ENCODE peak calls at places on chromosomes 3 and 15, in six cellular contexts. J is tibial artery, P is substantia nigra, Z is MM.1S, F is HCT116, B is dorsolateral prefrontal cortex. U is an unnamed sample.

GRCh38 chr15:63466378-63467192 is 37.8 kb upstream of the USP3 start:
- DNase-seq in J (no peak), P (no peak), Z (peak; percentile 81), F (peak; percentile 74), B (no peak), U (no peak)

GRCh38 chr3:197224034-197224444 is 74.4 kb downstream of the DLG1 start:
- DNase-seq in J (no peak), P (no peak), Z (peak; percentile 76), F (peak; percentile 32), B (no peak), U (no peak)

GRCh38 chr3:60703956-60704736 is 547.1 kb downstream of the FHIT start:
- DNase-seq in J (no peak), P (no peak), Z (no peak), F (no peak), B (no peak), U (no peak)

GRCh38 chr15:90558182-90558581 is 28.5 kb downstream of the CRTC3 start:
- DNase-seq in J (peak; percentile 71), P (no peak), Z (no peak), F (no peak), B (no peak), U (no peak)

GRCh38 chr15:66931768-66932633 is 133.4 kb upstream of the SMAD3 start:
- DNase-seq in J (peak; percentile 19), P (no peak), Z (no peak), F (peak; percentile 52), B (no peak), U (no peak)

GRCh38 chr3:3625461-3626271 is 173.6 kb upstream of the LRRN1 start:
- DNase-seq in J (no peak), P (no peak), Z (no peak), F (no peak), B (no peak), U (no peak)

GRCh38 chr3:130378677-130379191 is 33.3 kb downstream of the COL6A5 start:
- DNase-seq in J (no peak), P (no peak), Z (no peak), F (no peak), B (no peak), U (no peak)

GRCh38 chr3:171284308-171285075 is 175.7 kb downstream of the TNIK start:
- DNase-seq in J (peak; percentile 80), P (no peak), Z (no peak), F (peak; percentile 51), B (no peak), U (no peak)

GRCh38 chr15:44711089-44711355 is at the start of gene PATL2:
- DNase-seq in J (no peak), P (no peak), Z (no peak), F (no peak), B (no peak), U (no peak)

GRCh38 chr15:59315914-59316428 is 56.7 kb downstream of the MYO1E start:
- DNase-seq in J (no peak), P (no peak), Z (no peak), F (no peak), B (no peak), U (no peak)

GRCh38 chr3:140423146-140423545 is 254.7 kb upstream of the TRIM42 start:
- DNase-seq in J (no peak), P (no peak), Z (no peak), F (no peak), B (no peak), U (no peak)

GRCh38 chr3:14847613-14848541 is 29.1 kb downstream of the FGD5 start:
- DNase-seq in J (peak; percentile 60), P (no peak), Z (no peak), F (peak; percentile 15), B (no peak), U (peak; percentile 73)

GRCh38 chr3:31165399-31165860 is 271.0 kb upstream of the GADL1 start:
- DNase-seq in J (no peak), P (no peak), Z (no peak), F (no peak), B (no peak), U (no peak)

GRCh38 chr3:114213262-114213668 is 24.1 kb downstream of the ZNF80 start:
- DNase-seq in J (no peak), P (no peak), Z (no peak), F (no peak), B (no peak), U (no peak)

DNA sequence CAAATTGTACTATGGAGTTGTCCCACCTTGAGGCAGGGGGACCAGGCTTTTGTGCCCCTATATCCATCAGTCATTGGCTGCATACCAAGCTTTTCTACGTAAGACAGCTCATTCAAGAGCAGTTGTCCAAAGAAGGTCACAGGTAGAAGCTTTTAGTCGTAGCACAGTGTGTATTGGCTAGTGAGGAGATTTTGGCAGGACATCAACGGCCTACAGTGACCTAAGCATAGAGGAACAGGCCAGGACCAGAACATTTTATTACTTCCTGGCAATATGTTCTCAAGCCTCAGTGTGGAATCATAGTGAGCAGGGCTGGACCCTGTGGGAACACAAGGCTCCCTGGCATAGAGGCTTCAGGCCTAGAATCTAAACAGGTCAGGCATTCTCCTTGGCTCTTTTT is 105.4 kb upstream of the ANKRD28 start:
- DNase-seq in J (peak; percentile 79), P (no peak), Z (no peak), F (no peak), B (no peak), U (peak; percentile 46)
- H3K27ac ChIP-seq in J (peak overlapping the region; percentile 81), P (no peak overlapping the region), Z (no peak overlapping the region), F (no peak overlapping the region), B (no peak overlapping the region), U (peak overlapping the region; percentile 91)

GRCh38 chr3:48406443-48407431 is 23.1 kb downstream of the PLXNB1 start:
- DNase-seq in J (peak; percentile 19), P (no peak), Z (no peak), F (no peak), B (peak; percentile 1), U (no peak)
- H3K27ac ChIP-seq in J (peak overlapping the region; percentile 84), P (no peak overlapping the region), Z (no peak overlapping the region), F (no peak overlapping the region), B (no peak overlapping the region), U (no peak overlapping the region)

GRCh38 chr3:65857327-65857726 is 181.4 kb downstream of the MAGI1 start:
- DNase-seq in J (no peak), P (no peak), Z (no peak), F (no peak), B (no peak), U (no peak)

GRCh38 chr3:65856907-65857306 is 181.8 kb downstream of the MAGI1 start:
- DNase-seq in J (no peak), P (no peak), Z (no peak), F (no peak), B (no peak), U (no peak)

GRCh38 chr3:65864357-65864904 is 174.3 kb downstream of the MAGI1 start:
- DNase-seq in J (no peak), P (no peak), Z (no peak), F (no peak), B (no peak), U (no peak)

GRCh38 chr3:65858749-65859148 is 180.0 kb downstream of the MAGI1 start:
- DNase-seq in J (no peak), P (no peak), Z (no peak), F (no peak), B (no peak), U (no peak)

DNA sequence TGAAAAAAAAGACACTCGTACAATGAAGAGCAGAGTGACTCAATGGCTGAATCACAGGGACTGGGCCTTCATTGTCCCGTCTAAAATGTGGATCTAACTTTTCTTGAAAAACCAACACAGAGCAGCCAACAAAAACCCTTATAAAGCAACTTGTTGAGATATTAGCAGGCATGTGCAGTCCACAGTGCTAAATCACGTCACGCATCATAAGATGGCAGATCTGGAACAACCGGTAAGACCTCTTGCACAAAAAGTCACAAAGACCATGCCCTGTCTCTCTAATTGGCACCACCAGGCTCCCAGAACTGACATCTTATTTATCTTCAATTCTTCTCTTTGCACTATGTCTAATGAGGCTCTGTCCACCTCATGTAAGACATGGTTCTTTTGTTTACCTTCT is 177.0 kb downstream of the MAGI1 start:
- DNase-seq in J (no peak), P (no peak), Z (no peak), F (no peak), B (no peak), U (no peak)
- H3K27ac ChIP-seq in J (no peak overlapping the region), P (no peak overlapping the region), Z (no peak overlapping the region), F (no peak overlapping the region), B (no peak overlapping the region), U (no peak overlapping the region)

GRCh38 chr15:85402195-85402921 is 22.0 kb downstream of the AKAP13 start:
- DNase-seq in J (no peak), P (no peak), Z (no peak), F (no peak), B (no peak), U (no peak)

GRCh38 chr15:85399627-85400026 is 19.2 kb downstream of the AKAP13 start:
- DNase-seq in J (no peak), P (no peak), Z (no peak), F (no peak), B (no peak), U (no peak)

GRCh38 chr15:85398822-85399221 is 18.4 kb downstream of the AKAP13 start:
- DNase-seq in J (no peak), P (no peak), Z (no peak), F (no peak), B (no peak), U (no peak)

GRCh38 chr15:85403745-85404144 is 23.3 kb downstream of the AKAP13 start:
- DNase-seq in J (peak; percentile 59), P (no peak), Z (no peak), F (no peak), B (no peak), U (no peak)

DNA sequence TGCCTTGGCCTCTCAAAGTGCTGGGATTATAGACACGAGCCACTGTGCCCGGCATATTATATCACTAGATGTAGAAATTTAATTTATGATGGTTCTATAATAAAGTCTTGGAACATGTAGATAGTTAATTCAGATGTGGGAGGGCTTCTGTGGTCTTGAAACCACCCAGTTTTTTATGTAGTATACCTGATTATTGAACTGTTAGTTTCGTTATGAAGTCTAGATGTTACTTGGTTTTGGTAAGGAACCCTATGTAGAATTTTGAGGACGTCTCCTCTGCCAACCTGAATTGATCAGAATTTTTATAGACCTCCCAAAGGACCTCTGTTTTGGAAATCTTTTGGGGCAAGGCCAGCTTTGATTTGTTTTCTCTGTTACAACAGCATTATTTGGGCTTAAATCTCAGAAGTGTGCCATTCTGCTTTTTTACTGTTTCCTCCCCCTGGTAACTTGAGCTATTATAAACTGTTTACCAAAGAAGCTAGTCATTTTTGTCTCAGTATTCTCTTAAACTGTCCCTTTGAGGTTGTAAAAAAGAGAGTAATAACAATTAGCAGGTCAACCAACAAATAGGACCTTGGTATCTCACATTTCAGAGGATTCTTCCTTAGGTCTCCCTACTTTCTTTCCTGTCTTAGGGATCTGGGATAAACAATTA is 20.8 kb downstream of the AKAP13 start:
- DNase-seq in J (no peak), P (no peak), Z (no peak), F (no peak), B (no peak), U (no peak)
- H3K27ac ChIP-seq in J (peak overlapping the region; percentile 43), P (no peak overlapping the region), Z (no peak overlapping the region), F (no peak overlapping the region), B (no peak overlapping the region), U (peak overlapping the region; percentile 48)

GRCh38 chr15:65887565-65887964 is 18.3 kb downstream of the RAB11A start:
- DNase-seq in J (no peak), P (no peak), Z (no peak), F (no peak), B (no peak), U (no peak)
- H3K27ac ChIP-seq in J (no peak overlapping the region), P (no peak overlapping the region), Z (no peak overlapping the region), F (no peak overlapping the region), B (no peak overlapping the region), U (no peak overlapping the region)

U was measured in left ventricle myocardium inferior.